ENCODE peak calls at places on chromosome 14, in nine cellular contexts. O is CD8-positive, alpha-beta T cell; Z is effector memory CD4-positive, alpha-beta T cell; K is colonic mucosa; L is GM20000; I is spleen; H is ascending aorta; X is bronchial epithelial cell; V is stimulated activated CD4-positive, alpha-beta T cell treated with anti-CD3 and anti-CD28 coated beads, Interleukin-4, amount 100 ng/mL, for 48 hours. F is an unnamed sample.

GRCh38 chr14:79077096-79077495 is 906.9 kb downstream of the NRXN3 start:
- DNase-seq in O (no peak), Z (no peak), K (no peak), L (no peak), I (no peak), H (no peak), X (no peak), V (no peak), F (no peak)

GRCh38 chr14:85438613-85439012 is 91.3 kb upstream of the FLRT2 start:
- DNase-seq in O (no peak), Z (no peak), K (no peak), L (no peak), I (no peak), H (no peak), X (no peak), V (no peak), F (no peak)

GRCh38 chr14:66315548-66315947 is 170.6 kb upstream of the CCDC196 start:
- DNase-seq in O (no peak), Z (no peak), K (no peak), L (no peak), I (no peak), H (no peak), X (no peak), V (no peak), F (no peak)

GRCh38 chr14:100446572-100446971 is 123.4 kb downstream of the SLC25A47 start:
- DNase-seq in O (no peak), Z (no peak), K (no peak), L (no peak), I (no peak), H (no peak), X (no peak), V (no peak), F (no peak)

GRCh38 chr14:104090071-104090748 is 4.7 kb downstream of the ASPG start:
- DNase-seq in O (no peak), Z (no peak), K (peak; percentile 15), L (no peak), I (peak; percentile 74), H (no peak), X (no peak), V (no peak), F (peak; percentile 11)

GRCh38 chr14:92514844-92515509 is 1.4 kb downstream of the RIN3 start:
- DNase-seq in O (no peak), Z (no peak), K (no peak), L (peak; percentile 45), I (peak; percentile 74), H (no peak), X (no peak), V (no peak), F (no peak)

GRCh38 chr14:54597795-54598443 is 31.0 kb downstream of the SAMD4A start:
- DNase-seq in O (no peak), Z (no peak), K (no peak), L (no peak), I (no peak), H (no peak), X (peak; percentile 88), V (no peak), F (no peak)

GRCh38 chr14:103199141-103199540 is 75.9 kb downstream of the TNFAIP2 start:
- DNase-seq in O (no peak), Z (no peak), K (no peak), L (no peak), I (no peak), H (no peak), X (no peak), V (no peak), F (no peak)